ENCODE peak calls at places on chromosome 3, in nine cellular contexts. Y is stimulated activated CD8-positive, alpha-beta memory T cell treated with anti-CD3 and anti-CD28 coated beads, Interleukin-4, amount 100 ng/mL, for 24 hours; W is T-helper 9 cell; T is B cell; C is omental fat pad; H is AG08395; N is brain microvascular endothelial cell; E is fibroblast of the aortic adventitia; V is T-helper 17 cell. O is an unnamed sample.

GRCh38 chr3:26960382-26960781 is 337.8 kb downstream of the LRRC3B start:
- DNase-seq in Y (no peak), W (no peak), T (no peak), C (no peak), H (no peak), N (no peak), E (no peak), V (no peak), O (no peak)

GRCh38 chr3:15040844-15041243 is 24.3 kb downstream of the MRPS25 start:
- DNase-seq in Y (no peak), W (no peak), T (no peak), C (no peak), H (no peak), N (peak), E (no peak), V (no peak), O (no peak)

GRCh38 chr3:170414202-170414663 is 4.4 kb upstream of the CLDN11 start:
- DNase-seq in Y (no peak), W (no peak), T (peak), C (no peak), H (peak), N (peak), E (peak), V (no peak), O (no peak)

GRCh38 chr3:111610189-111610588 is 15.0 kb upstream of the ZBED2 start:
- DNase-seq in Y (no peak), W (peak), T (no peak), C (no peak), H (no peak), N (no peak), E (no peak), V (no peak), O (peak)

GRCh38 chr3:9934235-9934621 is 594 bp downstream of the CRELD1 start:
- DNase-seq in Y (no peak), W (peak), T (no peak), C (no peak), H (no peak), N (peak), E (peak), V (peak), O (no peak)

GRCh38 chr3:186839874-186840641 is 2.5 kb upstream of the ADIPOQ start:
- DNase-seq in Y (no peak), W (no peak), T (no peak), C (no peak), H (peak), N (no peak), E (peak), V (no peak), O (no peak)

GRCh38 chr3:49868951-49869454 is 703 bp downstream of the CAMKV start:
- DNase-seq in Y (no peak), W (no peak), T (no peak), C (no peak), H (no peak), N (no peak), E (no peak), V (no peak), O (no peak)

GRCh38 chr3:138222316-138222715 is 35.2 kb downstream of the ARMC8 start:
- DNase-seq in Y (no peak), W (no peak), T (no peak), C (no peak), H (no peak), N (no peak), E (no peak), V (no peak), O (no peak)

GRCh38 chr3:63450634-63451363 is 172.7 kb downstream of the SYNPR start:
- DNase-seq in Y (no peak), W (no peak), T (no peak), C (no peak), H (no peak), N (no peak), E (peak), V (no peak), O (no peak)

GRCh38 chr3:122091602-122092006 is 36.4 kb downstream of the CD86 start:
- DNase-seq in Y (no peak), W (no peak), T (peak), C (no peak), H (no peak), N (no peak), E (no peak), V (no peak), O (no peak)

GRCh38 chr3:114442251-114442650 is 148.4 kb downstream of the TIGIT start:
- DNase-seq in Y (no peak), W (no peak), T (no peak), C (no peak), H (peak), N (peak), E (peak), V (no peak), O (no peak)

GRCh38 chr3:184227481-184227935 is 1.9 kb upstream of the VWA5B2 start:
- DNase-seq in Y (peak), W (peak), T (peak), C (no peak), H (peak), N (no peak), E (no peak), V (peak), O (peak)

GRCh38 chr3:191499307-191500125 is 38.6 kb downstream of the PYDC2 start:
- DNase-seq in Y (no peak), W (no peak), T (no peak), C (no peak), H (peak), N (peak), E (peak), V (no peak), O (no peak)

GRCh38 chr3:196414469-196414868 is 17.8 kb downstream of the UBXN7 start:
- DNase-seq in Y (no peak), W (no peak), T (no peak), C (no peak), H (no peak), N (peak), E (no peak), V (no peak), O (no peak)

GRCh38 chr3:134337071-134337482 is 37.2 kb downstream of the AMOTL2 start:
- DNase-seq in Y (no peak), W (no peak), T (no peak), C (no peak), H (no peak), N (no peak), E (no peak), V (no peak), O (no peak)

GRCh38 chr3:45473841-45474240 is 85.5 kb downstream of the LARS2 start:
- DNase-seq in Y (no peak), W (no peak), T (no peak), C (no peak), H (peak), N (peak), E (peak), V (no peak), O (no peak)

GRCh38 chr3:14124223-14124614 is 451 bp downstream of the CHCHD4 start:
- DNase-seq in Y (peak), W (no peak), T (no peak), C (no peak), H (peak), N (no peak), E (peak), V (no peak), O (peak)

GRCh38 chr3:189701934-189702693 is 70.9 kb downstream of the TP63 start:
- DNase-seq in Y (no peak), W (no peak), T (no peak), C (no peak), H (no peak), N (no peak), E (peak), V (no peak), O (no peak)

GRCh38 chr3:17054944-17055343 is 170.2 kb downstream of the PLCL2 start:
- DNase-seq in Y (no peak), W (no peak), T (no peak), C (no peak), H (no peak), N (no peak), E (no peak), V (no peak), O (no peak)

GRCh38 chr3:177448987-177449975 is 252.0 kb upstream of the TBL1XR1 start:
- DNase-seq in Y (no peak), W (no peak), T (no peak), C (no peak), H (no peak), N (peak), E (peak), V (no peak), O (peak)

GRCh38 chr3:52017467-52018065 is 21.9 kb upstream of the RPL29 start:
- DNase-seq in Y (no peak), W (no peak), T (no peak), C (no peak), H (no peak), N (no peak), E (no peak), V (no peak), O (no peak)

GRCh38 chr3:77746892-77747291 is 707.0 kb downstream of the ROBO2 start:
- DNase-seq in Y (no peak), W (no peak), T (no peak), C (no peak), H (no peak), N (no peak), E (no peak), V (no peak), O (no peak)

GRCh38 chr3:189625566-189625965 is 5.6 kb upstream of the TP63 start:
- DNase-seq in Y (no peak), W (no peak), T (no peak), C (no peak), H (no peak), N (no peak), E (no peak), V (no peak), O (no peak)

GRCh38 chr3:13021934-13022265 is 51.3 kb downstream of the IQSEC1 start:
- DNase-seq in Y (no peak), W (no peak), T (no peak), C (no peak), H (no peak), N (no peak), E (no peak), V (no peak), O (no peak)

GRCh38 chr3:194162817-194163584 is 27.1 kb downstream of the HES1 start:
- DNase-seq in Y (no peak), W (no peak), T (no peak), C (no peak), H (no peak), N (no peak), E (no peak), V (no peak), O (no peak)

GRCh38 chr3:129658156-129658843 is 51.8 kb upstream of the PLXND1 start:
- DNase-seq in Y (no peak), W (no peak), T (no peak), C (no peak), H (no peak), N (no peak), E (no peak), V (no peak), O (no peak)

GRCh38 chr3:192417559-192418055 is 309.7 kb downstream of the FGF12 start:
- DNase-seq in Y (no peak), W (no peak), T (no peak), C (no peak), H (no peak), N (no peak), E (no peak), V (no peak), O (no peak)

GRCh38 chr3:37957185-37957936 is 33.2 kb upstream of the VILL start:
- DNase-seq in Y (no peak), W (no peak), T (no peak), C (no peak), H (no peak), N (no peak), E (no peak), V (no peak), O (no peak)

GRCh38 chr3:14345496-14346150 is 56.8 kb upstream of the SLC6A6 start:
- DNase-seq in Y (no peak), W (no peak), T (no peak), C (no peak), H (no peak), N (peak), E (no peak), V (no peak), O (no peak)

GRCh38 chr3:42270561-42270960 is 4.6 kb upstream of the CCK start:
- DNase-seq in Y (no peak), W (no peak), T (no peak), C (no peak), H (no peak), N (no peak), E (no peak), V (no peak), O (no peak)

GRCh38 chr3:172102883-172103310 is 63.5 kb downstream of the FNDC3B start:
- DNase-seq in Y (no peak), W (no peak), T (no peak), C (no peak), H (no peak), N (no peak), E (no peak), V (no peak), O (no peak)

GRCh38 chr3:125087768-125088391 is 32.1 kb upstream of the HEG1 start:
- DNase-seq in Y (no peak), W (no peak), T (no peak), C (no peak), H (peak), N (peak), E (peak), V (no peak), O (no peak)